ENCODE peak calls at places on chromosomes 3 and 15, in ten cellular contexts. One of them, this sample, is unnamed.
A peak's percentile ranks its signal among the peaks of the same experiment; 100 is the strongest.

GRCh38 chr3:69865920-69866679 is 126.8 kb downstream of the MITF start:
- DNase-seq in hypothalamus: no peak
- DNase-seq in cardiac muscle cell: peak; percentile 91
- DNase-seq in cardiac fibroblast: no peak
- DNase-seq in choroid plexus epithelial cell: peak; percentile 53
- DNase-seq in stimulated activated CD4-positive, alpha-beta T cell treated with anti-CD3 and anti-CD28 coated beads, TNF-alpha, amount 100 ng/mL, for 4 hours: no peak
- DNase-seq in fibroblast of lung: peak; percentile 12
- DNase-seq in naive thymus-derived CD8-positive, alpha-beta T cell: no peak
- DNase-seq in HS-5: no peak
- DNase-seq in GM12892: no peak
- DNase-seq in this sample: no peak

GRCh38 chr3:27976933-27977332 is 254.8 kb upstream of the EOMES start:
- DNase-seq in hypothalamus: no peak
- DNase-seq in choroid plexus epithelial cell: peak; percentile 35
- DNase-seq in fibroblast of lung: peak; percentile 66
- DNase-seq in stimulated activated CD4-positive, alpha-beta T cell treated with anti-CD3 and anti-CD28 coated beads, TNF-alpha, amount 100 ng/mL, for 4 hours: no peak
- DNase-seq in HS-5: peak; percentile 71
- DNase-seq in cardiac fibroblast: peak; percentile 79
- DNase-seq in GM12892: no peak
- DNase-seq in naive thymus-derived CD8-positive, alpha-beta T cell: no peak
- DNase-seq in cardiac muscle cell: no peak
- DNase-seq in this sample: no peak

GRCh38 chr3:111229301-111229700 is 157.7 kb downstream of the NECTIN3 start:
- DNase-seq in HS-5: no peak
- DNase-seq in naive thymus-derived CD8-positive, alpha-beta T cell: no peak
- DNase-seq in stimulated activated CD4-positive, alpha-beta T cell treated with anti-CD3 and anti-CD28 coated beads, TNF-alpha, amount 100 ng/mL, for 4 hours: no peak
- DNase-seq in GM12892: no peak
- DNase-seq in cardiac muscle cell: no peak
- DNase-seq in hypothalamus: no peak
- DNase-seq in fibroblast of lung: no peak
- DNase-seq in choroid plexus epithelial cell: no peak
- DNase-seq in cardiac fibroblast: no peak
- DNase-seq in this sample: no peak

GRCh38 chr3:185332026-185332735 is 30.8 kb upstream of the MAP3K13 start:
- DNase-seq in HS-5: peak; percentile 61
- DNase-seq in choroid plexus epithelial cell: peak; percentile 94
- DNase-seq in cardiac muscle cell: no peak
- DNase-seq in hypothalamus: no peak
- DNase-seq in naive thymus-derived CD8-positive, alpha-beta T cell: no peak
- DNase-seq in stimulated activated CD4-positive, alpha-beta T cell treated with anti-CD3 and anti-CD28 coated beads, TNF-alpha, amount 100 ng/mL, for 4 hours: no peak
- DNase-seq in fibroblast of lung: peak; percentile 73
- DNase-seq in GM12892: no peak
- DNase-seq in cardiac fibroblast: peak; percentile 81
- DNase-seq in this sample: peak; percentile 24

GRCh38 chr3:175916151-175916946 is 1057.2 kb downstream of the NAALADL2 start:
- DNase-seq in HS-5: no peak
- DNase-seq in naive thymus-derived CD8-positive, alpha-beta T cell: no peak
- DNase-seq in stimulated activated CD4-positive, alpha-beta T cell treated with anti-CD3 and anti-CD28 coated beads, TNF-alpha, amount 100 ng/mL, for 4 hours: no peak
- DNase-seq in choroid plexus epithelial cell: no peak
- DNase-seq in cardiac fibroblast: no peak
- DNase-seq in hypothalamus: no peak
- DNase-seq in cardiac muscle cell: no peak
- DNase-seq in fibroblast of lung: peak; percentile 9
- DNase-seq in GM12892: no peak
- DNase-seq in this sample: no peak

GRCh38 chr3:27467545-27467944 is 16.6 kb downstream of the SLC4A7 start:
- DNase-seq in GM12892: peak; percentile 6
- DNase-seq in fibroblast of lung: peak; percentile 75
- DNase-seq in cardiac fibroblast: peak; percentile 66
- DNase-seq in HS-5: no peak
- DNase-seq in choroid plexus epithelial cell: peak; percentile 81
- DNase-seq in stimulated activated CD4-positive, alpha-beta T cell treated with anti-CD3 and anti-CD28 coated beads, TNF-alpha, amount 100 ng/mL, for 4 hours: no peak
- DNase-seq in cardiac muscle cell: peak; percentile 2
- DNase-seq in hypothalamus: no peak
- DNase-seq in naive thymus-derived CD8-positive, alpha-beta T cell: no peak
- DNase-seq in this sample: peak; percentile 39

GRCh38 chr15:51688863-51689262 is 7.6 kb downstream of the SCG3 start:
- DNase-seq in GM12892: no peak
- DNase-seq in choroid plexus epithelial cell: peak; percentile 27
- DNase-seq in hypothalamus: no peak
- DNase-seq in cardiac fibroblast: peak; percentile 10
- DNase-seq in HS-5: no peak
- DNase-seq in cardiac muscle cell: no peak
- DNase-seq in naive thymus-derived CD8-positive, alpha-beta T cell: no peak
- DNase-seq in fibroblast of lung: no peak
- DNase-seq in stimulated activated CD4-positive, alpha-beta T cell treated with anti-CD3 and anti-CD28 coated beads, TNF-alpha, amount 100 ng/mL, for 4 hours: no peak
- DNase-seq in this sample: no peak

GRCh38 chr15:62734706-62735105 is 307.8 kb upstream of the TPM1 start:
- DNase-seq in GM12892: no peak
- DNase-seq in stimulated activated CD4-positive, alpha-beta T cell treated with anti-CD3 and anti-CD28 coated beads, TNF-alpha, amount 100 ng/mL, for 4 hours: no peak
- DNase-seq in HS-5: no peak
- DNase-seq in naive thymus-derived CD8-positive, alpha-beta T cell: no peak
- DNase-seq in cardiac fibroblast: no peak
- DNase-seq in fibroblast of lung: no peak
- DNase-seq in hypothalamus: no peak
- DNase-seq in cardiac muscle cell: no peak
- DNase-seq in choroid plexus epithelial cell: peak; percentile 65
- DNase-seq in this sample: no peak

GRCh38 chr3:8456118-8456811 is 45.4 kb upstream of the LMCD1 start:
- DNase-seq in fibroblast of lung: no peak
- DNase-seq in cardiac muscle cell: peak; percentile 9
- DNase-seq in GM12892: no peak
- DNase-seq in stimulated activated CD4-positive, alpha-beta T cell treated with anti-CD3 and anti-CD28 coated beads, TNF-alpha, amount 100 ng/mL, for 4 hours: no peak
- DNase-seq in cardiac fibroblast: peak; percentile 29
- DNase-seq in HS-5: no peak
- DNase-seq in naive thymus-derived CD8-positive, alpha-beta T cell: no peak
- DNase-seq in choroid plexus epithelial cell: no peak
- DNase-seq in hypothalamus: no peak
- DNase-seq in this sample: no peak

GRCh38 chr15:33160054-33160453 is 34.5 kb downstream of the FMN1 start:
- DNase-seq in cardiac muscle cell: no peak
- DNase-seq in cardiac fibroblast: no peak
- DNase-seq in naive thymus-derived CD8-positive, alpha-beta T cell: no peak
- DNase-seq in HS-5: no peak
- DNase-seq in stimulated activated CD4-positive, alpha-beta T cell treated with anti-CD3 and anti-CD28 coated beads, TNF-alpha, amount 100 ng/mL, for 4 hours: no peak
- DNase-seq in GM12892: no peak
- DNase-seq in fibroblast of lung: no peak
- DNase-seq in choroid plexus epithelial cell: no peak
- DNase-seq in hypothalamus: no peak
- DNase-seq in this sample: no peak

GRCh38 chr3:130971208-130971607 is 55.4 kb downstream of the ASTE1 start:
- DNase-seq in choroid plexus epithelial cell: peak; percentile 49
- DNase-seq in stimulated activated CD4-positive, alpha-beta T cell treated with anti-CD3 and anti-CD28 coated beads, TNF-alpha, amount 100 ng/mL, for 4 hours: no peak
- DNase-seq in cardiac muscle cell: no peak
- DNase-seq in GM12892: no peak
- DNase-seq in fibroblast of lung: no peak
- DNase-seq in HS-5: no peak
- DNase-seq in naive thymus-derived CD8-positive, alpha-beta T cell: no peak
- DNase-seq in cardiac fibroblast: peak; percentile 41
- DNase-seq in hypothalamus: no peak
- DNase-seq in this sample: no peak

GRCh38 chr15:70703483-70703882 is 59.9 kb downstream of the UACA start:
- DNase-seq in GM12892: no peak
- DNase-seq in naive thymus-derived CD8-positive, alpha-beta T cell: no peak
- DNase-seq in HS-5: no peak
- DNase-seq in fibroblast of lung: no peak
- DNase-seq in hypothalamus: no peak
- DNase-seq in cardiac muscle cell: no peak
- DNase-seq in choroid plexus epithelial cell: no peak
- DNase-seq in stimulated activated CD4-positive, alpha-beta T cell treated with anti-CD3 and anti-CD28 coated beads, TNF-alpha, amount 100 ng/mL, for 4 hours: no peak
- DNase-seq in cardiac fibroblast: peak; percentile 61
- DNase-seq in this sample: no peak

GRCh38 chr3:58562498-58562897 is 14.7 kb downstream of the FAM107A start:
- DNase-seq in cardiac muscle cell: no peak
- DNase-seq in fibroblast of lung: no peak
- DNase-seq in GM12892: no peak
- DNase-seq in HS-5: no peak
- DNase-seq in choroid plexus epithelial cell: no peak
- DNase-seq in naive thymus-derived CD8-positive, alpha-beta T cell: no peak
- DNase-seq in stimulated activated CD4-positive, alpha-beta T cell treated with anti-CD3 and anti-CD28 coated beads, TNF-alpha, amount 100 ng/mL, for 4 hours: no peak
- DNase-seq in hypothalamus: no peak
- DNase-seq in cardiac fibroblast: no peak
- DNase-seq in this sample: no peak

GRCh38 chr15:58551764-58552504 is 120.1 kb downstream of the LIPC start:
- DNase-seq in fibroblast of lung: peak; percentile 98
- DNase-seq in GM12892: no peak
- DNase-seq in cardiac fibroblast: peak; percentile 97
- DNase-seq in hypothalamus: no peak
- DNase-seq in HS-5: peak; percentile 80
- DNase-seq in naive thymus-derived CD8-positive, alpha-beta T cell: no peak
- DNase-seq in choroid plexus epithelial cell: peak; percentile 97
- DNase-seq in cardiac muscle cell: no peak
- DNase-seq in stimulated activated CD4-positive, alpha-beta T cell treated with anti-CD3 and anti-CD28 coated beads, TNF-alpha, amount 100 ng/mL, for 4 hours: no peak
- DNase-seq in this sample: no peak

GRCh38 chr3:111538687-111539086 is 3.3 kb upstream of the CD96 start:
- DNase-seq in cardiac fibroblast: peak; percentile 62
- DNase-seq in choroid plexus epithelial cell: peak; percentile 60
- DNase-seq in stimulated activated CD4-positive, alpha-beta T cell treated with anti-CD3 and anti-CD28 coated beads, TNF-alpha, amount 100 ng/mL, for 4 hours: no peak
- DNase-seq in HS-5: peak; percentile 41
- DNase-seq in fibroblast of lung: peak; percentile 73
- DNase-seq in naive thymus-derived CD8-positive, alpha-beta T cell: no peak
- DNase-seq in GM12892: no peak
- DNase-seq in hypothalamus: no peak
- DNase-seq in cardiac muscle cell: no peak
- DNase-seq in this sample: no peak

GRCh38 chr3:129077222-129077621 is 16.6 kb downstream of the GP9 start:
- DNase-seq in choroid plexus epithelial cell: peak; percentile 52
- DNase-seq in naive thymus-derived CD8-positive, alpha-beta T cell: no peak
- DNase-seq in stimulated activated CD4-positive, alpha-beta T cell treated with anti-CD3 and anti-CD28 coated beads, TNF-alpha, amount 100 ng/mL, for 4 hours: no peak
- DNase-seq in cardiac muscle cell: no peak
- DNase-seq in hypothalamus: no peak
- DNase-seq in fibroblast of lung: peak; percentile 77
- DNase-seq in HS-5: no peak
- DNase-seq in GM12892: no peak
- DNase-seq in cardiac fibroblast: peak; percentile 70
- DNase-seq in this sample: no peak

GRCh38 chr3:14317057-14317553 is 85.3 kb upstream of the SLC6A6 start:
- DNase-seq in HS-5: no peak
- DNase-seq in choroid plexus epithelial cell: no peak
- DNase-seq in stimulated activated CD4-positive, alpha-beta T cell treated with anti-CD3 and anti-CD28 coated beads, TNF-alpha, amount 100 ng/mL, for 4 hours: no peak
- DNase-seq in fibroblast of lung: no peak
- DNase-seq in hypothalamus: no peak
- DNase-seq in GM12892: no peak
- DNase-seq in cardiac muscle cell: no peak
- DNase-seq in cardiac fibroblast: no peak
- DNase-seq in naive thymus-derived CD8-positive, alpha-beta T cell: no peak
- DNase-seq in this sample: no peak

GRCh38 chr15:74179983-74180688 is 6.6 kb downstream of the ISLR start:
- DNase-seq in hypothalamus: no peak
- DNase-seq in fibroblast of lung: no peak
- DNase-seq in GM12892: no peak
- DNase-seq in cardiac fibroblast: peak; percentile 91
- DNase-seq in naive thymus-derived CD8-positive, alpha-beta T cell: no peak
- DNase-seq in stimulated activated CD4-positive, alpha-beta T cell treated with anti-CD3 and anti-CD28 coated beads, TNF-alpha, amount 100 ng/mL, for 4 hours: no peak
- DNase-seq in cardiac muscle cell: no peak
- DNase-seq in HS-5: no peak
- DNase-seq in choroid plexus epithelial cell: peak; percentile 83
- DNase-seq in this sample: no peak

This sample was measured in B cell.